ENCODE peak calls at places on chromosomes 13 and 19, in seven cellular contexts. O, C, F, G, W, L and N are unnamed samples.

GRCh38 chr19:10086904-10087256 is 763 bp downstream of the SHFL start:
- DNase-seq in O (no peak), C (no peak), F (no peak), G (no peak), W (no peak), L (no peak), N (no peak)

GRCh38 chr13:102758842-102759241 is 14.7 kb downstream of the TEX30 start:
- DNase-seq in O (no peak), C (no peak), F (no peak), G (no peak), W (no peak), L (no peak), N (no peak)

GRCh38 chr13:32086366-32086765 is 54.8 kb downstream of the FRY start:
- DNase-seq in O (no peak), C (no peak), F (no peak), G (no peak), W (no peak), L (no peak), N (no peak)

GRCh38 chr13:100921139-100921538 is 246.5 kb upstream of the TMTC4 start:
- DNase-seq in O (no peak), C (no peak), F (no peak), G (no peak), W (no peak), L (no peak), N (no peak)

GRCh38 chr13:71624641-71625040 is 242.4 kb downstream of the DACH1 start:
- DNase-seq in O (no peak), C (no peak), F (no peak), G (no peak), W (peak; percentile 35), L (no peak), N (no peak)

GRCh38 chr13:49444517-49445395 is 682 bp downstream of the SETDB2 start:
- DNase-seq in O (no peak), C (no peak), F (no peak), G (no peak), W (peak; percentile 25), L (peak; percentile 25), N (peak; percentile 73)

GRCh38 chr19:13102666-13103584 is at the start of gene LYL1:
- DNase-seq in O (no peak), C (no peak), F (peak; percentile 46), G (peak; percentile 98), W (no peak), L (peak; percentile 18), N (no peak)

GRCh38 chr19:42316223-42317211 is 3.4 kb downstream of the TMEM145 start:
- DNase-seq in O (no peak), C (no peak), F (no peak), G (peak; percentile 70), W (no peak), L (peak; percentile 56), N (no peak)

GRCh38 chr19:15479391-15480345 is at the start of gene PGLYRP2:
- DNase-seq in O (no peak), C (no peak), F (no peak), G (peak; percentile 70), W (no peak), L (peak; percentile 32), N (no peak)